ENCODE peak calls at places on chromosomes 11 and 22, in five cellular contexts. R is lower lobe of right lung, B is left ventricle myocardium inferior, U is fibroblast of lung, C is spleen. A is an unnamed sample.

GRCh38 chr11:93160156-93160555 is 37.6 kb downstream of the SLC36A4 start:
- DNase-seq in B (no peak), R (no peak), U (no peak), C (no peak), A (no peak)

GRCh38 chr11:112652786-112653390 is 308.3 kb upstream of the NCAM1 start:
- DNase-seq in U (peak; percentile 21), C (no peak), B (no peak), R (no peak), A (no peak)

GRCh38 chr11:114255289-114255688 is 40.9 kb upstream of the NNMT start:
- DNase-seq in C (no peak), B (no peak), R (no peak), U (no peak), A (no peak)

GRCh38 chr11:82796970-82797594 is 63.4 kb upstream of the FAM181B start:
- DNase-seq in C (no peak), R (no peak), U (no peak), B (peak; percentile 35), A (peak; percentile 28)

GRCh38 chr22:29004647-29005371 is 56.8 kb downstream of the C22orf31 start:
- DNase-seq in C (no peak), R (peak; percentile 66), B (peak; percentile 43), U (peak; percentile 25), A (peak; percentile 31)

GRCh38 chr22:39122772-39123470 is 25.9 kb downstream of the APOBEC3H start:
- DNase-seq in B (no peak), U (no peak), C (no peak), R (no peak), A (no peak)

GRCh38 chr11:21625982-21626381 is 566.9 kb upstream of the ANO5 start:
- DNase-seq in R (no peak), C (no peak), B (no peak), U (no peak), A (no peak)

GRCh38 chr22:29621761-29622526 is 18.5 kb downstream of the NF2 start:
- DNase-seq in U (peak; percentile 84), C (no peak), B (no peak), R (no peak), A (no peak)

GRCh38 chr22:35313311-35314121 is 13.8 kb downstream of the TOM1 start:
- DNase-seq in C (peak; percentile 49), R (no peak), U (peak; percentile 69), B (peak; percentile 70), A (peak; percentile 84)

GRCh38 chr11:795638-796564 is 2.2 kb downstream of the SLC25A22 start:
- DNase-seq in C (peak; percentile 94), R (peak; percentile 90), U (peak; percentile 79), B (peak; percentile 77), A (peak; percentile 83)

GRCh38 chr22:45598596-45599217 is 72.9 kb upstream of the ATXN10 start:
- DNase-seq in U (no peak), C (peak; percentile 59), B (no peak), R (peak; percentile 33), A (no peak)

GRCh38 chr11:18332302-18332701 is 9.9 kb downstream of the GTF2H1 start:
- DNase-seq in R (no peak), U (no peak), B (no peak), C (no peak), A (no peak)

GRCh38 chr11:123116486-123116885 is 54.5 kb upstream of the HSPA8 start:
- DNase-seq in U (peak; percentile 21), C (no peak), R (no peak), B (no peak), A (no peak)

GRCh38 chr11:120511116-120511803 is at the start of gene GRIK4:
- DNase-seq in B (peak; percentile 84), R (peak; percentile 85), U (peak; percentile 70), C (peak; percentile 94), A (peak; percentile 90)

GRCh38 chr11:56271092-56271491 is 2.9 kb upstream of the OR5T1 start:
- DNase-seq in C (no peak), B (no peak), R (no peak), U (no peak), A (no peak)

GRCh38 chr11:66124564-66124963 is 54.5 kb downstream of the PACS1 start:
- DNase-seq in B (no peak), C (no peak), U (peak; percentile 27), R (no peak), A (no peak)

GRCh38 chr22:50063589-50064393 is 5.7 kb upstream of the TTLL8 start:
- DNase-seq in C (no peak), U (no peak), R (no peak), B (no peak), A (no peak)

GRCh38 chr22:39773976-39774539 is 119.5 kb downstream of the ENTHD1 start:
- DNase-seq in R (no peak), U (no peak), C (no peak), B (no peak), A (no peak)

GRCh38 chr11:129061466-129062194 is 119.0 kb upstream of the TP53AIP1 start:
- DNase-seq in C (no peak), B (no peak), U (no peak), R (no peak), A (no peak)

GRCh38 chr11:65077466-65077865 is 6.4 kb downstream of the CDCA5 start:
- DNase-seq in U (no peak), B (no peak), R (no peak), C (no peak), A (no peak)

GRCh38 chr11:126352163-126352562 is 3.3 kb upstream of the ST3GAL4 start:
- DNase-seq in C (peak; percentile 76), R (no peak), B (no peak), U (no peak), A (no peak)

GRCh38 chr22:29987143-29987542 is 93.1 kb upstream of the HORMAD2 start:
- DNase-seq in U (no peak), B (no peak), C (no peak), R (peak; percentile 49), A (no peak)

GRCh38 chr11:26783997-26784396 is 62.1 kb upstream of the SLC5A12 start:
- DNase-seq in C (no peak), B (no peak), R (no peak), U (no peak), A (no peak)

GRCh38 chr11:86617502-86617901 is 54.9 kb downstream of the ME3 start:
- DNase-seq in R (no peak), U (peak; percentile 76), B (no peak), C (no peak), A (no peak)

GRCh38 chr11:115581871-115582639 is 77.8 kb upstream of the CADM1 start:
- DNase-seq in C (no peak), U (peak; percentile 29), R (no peak), B (no peak), A (no peak)

GRCh38 chr11:5967708-5968107 is 586 bp downstream of the OR56A5 start:
- DNase-seq in B (no peak), C (no peak), R (no peak), U (no peak), A (no peak)

GRCh38 chr11:76792505-76793264 is 9.5 kb downstream of the TSKU start:
- DNase-seq in R (no peak), C (peak; percentile 63), U (no peak), B (no peak), A (no peak)

GRCh38 chr11:95556342-95557151 is 233.0 kb downstream of the FAM76B start:
- DNase-seq in U (peak; percentile 96), B (no peak), R (no peak), C (no peak), A (no peak)

GRCh38 chr11:86087281-86087680 is 18.4 kb upstream of the PICALM start:
- DNase-seq in B (no peak), R (no peak), U (no peak), C (no peak), A (no peak)

GRCh38 chr11:100619484-100619883 is 67.6 kb upstream of the ARHGAP42 start:
- DNase-seq in C (no peak), R (no peak), U (no peak), B (no peak), A (no peak)

GRCh38 chr11:18188796-18189195 is 16.2 kb downstream of the MRGPRX4 start:
- DNase-seq in R (no peak), U (no peak), C (no peak), B (no peak), A (no peak)

GRCh38 chr22:17337639-17338038 is 31.6 kb upstream of the CECR2 start:
- DNase-seq in R (no peak), B (no peak), U (no peak), C (no peak), A (no peak)

GRCh38 chr22:26713823-26714449 is 56.5 kb downstream of the MIAT start:
- DNase-seq in U (no peak), R (no peak), C (no peak), B (no peak), A (no peak)

DNA sequence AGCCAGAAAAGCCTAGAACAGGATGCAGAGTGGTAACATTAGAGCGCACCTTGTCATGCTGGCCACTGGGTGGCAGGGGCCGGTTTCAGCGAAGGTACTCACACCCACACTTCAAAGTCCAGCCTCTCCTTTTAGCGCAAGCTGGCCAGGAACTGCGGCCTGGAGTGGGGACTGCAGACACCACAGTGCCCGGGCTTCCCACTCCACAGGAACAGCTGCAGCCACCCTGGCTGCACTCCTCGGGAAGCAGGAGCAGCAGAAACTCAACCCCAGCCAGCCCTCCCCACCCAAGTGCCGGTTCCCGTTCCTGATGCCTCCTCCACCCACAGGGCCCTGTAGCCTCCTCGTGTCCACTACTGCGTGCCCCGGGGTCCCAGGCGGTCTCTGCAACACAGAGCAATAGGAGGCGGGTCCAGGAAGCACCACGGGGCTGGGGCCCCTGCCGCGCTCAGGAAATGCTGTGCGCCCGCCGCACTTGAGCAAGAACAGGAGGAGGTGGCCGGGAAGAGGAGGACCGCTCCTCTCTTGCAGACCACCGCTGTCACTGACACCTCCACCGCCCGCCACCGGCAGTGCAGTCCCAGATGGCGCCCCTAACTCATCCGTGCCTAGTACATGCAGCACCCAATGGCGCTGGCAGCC is 2.2 kb downstream of the RFPL2 start:
- DNase-seq in U (peak; percentile 16), C (no peak), B (peak; percentile 26), R (peak; percentile 76), A (no peak)
- TF ChIP-seq CTCF in U (peak; percentile 45), C (no peak), B (peak; percentile 63), R (peak; percentile 55), A (peak; percentile 39)

GRCh38 chr11:9495780-9496514 is 35.1 kb downstream of the ZNF143 start:
- DNase-seq in R (no peak), U (no peak), C (no peak), B (no peak), A (no peak)
- H3K36me3 ChIP-seq in R (peaks cover 93% of the 10 kb centered on the region), U (no peaks in the 10 kb centered on the region), C (peaks cover 2% of the 10 kb centered on the region), B (peaks cover 100% of the 10 kb centered on the region), A (peaks cover 81% of the 10 kb centered on the region)

DNA sequence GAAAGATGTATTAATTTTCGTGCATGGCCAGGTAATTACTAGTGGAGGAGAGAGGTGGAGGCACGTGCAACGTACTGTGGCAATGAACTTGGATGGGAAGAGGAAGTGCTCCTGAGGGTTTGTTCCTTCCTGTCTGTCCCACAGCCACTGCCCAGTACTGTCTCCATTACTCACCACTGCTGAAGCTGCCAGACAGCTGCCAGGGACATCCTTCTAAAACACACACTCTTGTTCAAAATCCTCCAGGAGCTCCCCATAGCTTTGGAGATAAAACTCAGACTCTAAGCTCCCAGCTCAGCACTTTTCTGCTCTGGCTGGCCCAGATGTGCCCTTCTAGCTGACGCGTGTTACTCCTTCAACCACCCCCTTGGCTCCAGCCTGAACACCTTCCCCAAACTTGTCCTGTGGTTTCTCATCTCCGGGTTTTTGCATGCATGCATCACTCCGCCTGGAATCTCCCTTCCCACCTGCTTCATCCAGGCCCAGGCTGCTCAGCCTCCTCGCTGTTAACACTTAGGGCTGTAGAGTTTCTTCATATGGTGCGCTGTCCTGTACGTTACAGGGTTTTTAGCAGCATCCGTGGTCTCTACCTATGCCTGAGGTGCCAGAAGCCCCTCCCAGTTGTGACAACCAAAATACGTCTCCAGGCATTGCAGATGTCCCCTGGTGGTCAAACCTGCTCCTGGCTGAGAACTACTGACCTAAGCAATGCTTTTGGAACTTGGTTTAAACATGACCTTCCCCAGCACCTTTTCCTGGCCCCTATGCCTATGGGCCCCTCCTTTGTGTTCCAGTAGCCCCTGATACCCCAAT is 69.5 kb downstream of the C11orf91 start:
- DNase-seq in R (no peak), C (no peak), B (no peak), U (no peak), A (no peak)
- TF ChIP-seq CTCF in R (no peak), C (no peak), B (no peak), U (no peak), A (no peak)

GRCh38 chr11:116930177-116930576 is 92.8 kb upstream of the APOA1 start:
- DNase-seq in R (no peak), B (no peak), C (peak; percentile 76), U (peak; percentile 61), A (no peak)
- H3K36me3 ChIP-seq in R (peaks cover 21% of the 10 kb centered on the region), B (peaks cover 9% of the 10 kb centered on the region), C (no peaks in the 10 kb centered on the region), U (no peaks in the 10 kb centered on the region), A (no peaks in the 10 kb centered on the region)

A was measured in psoas muscle.